ENCODE peak calls at places on chromosomes 3 and 15, in nine cellular contexts. P is neural progenitor cell, Z is GM23248, H is HCT116, W is OCI-LY7, F is hepatocyte, D is GM23338, N is PC-3, L is MM.1S. R is an unnamed sample.
A peak's percentile ranks its signal among the peaks of the same experiment; 100 is the strongest.

GRCh38 chr15:39084683-39085530 is 496.0 kb upstream of the THBS1 start:
- DNase-seq in P (no peak), Z (peak; percentile 89), H (no peak), W (no peak), F (no peak), D (no peak), N (no peak), L (no peak), R (peak; percentile 52)

GRCh38 chr15:45884289-45884688 is 249.5 kb downstream of the SQOR start:
- DNase-seq in P (no peak), Z (no peak), H (no peak), W (no peak), F (no peak), D (no peak), N (no peak), L (no peak), R (no peak)

GRCh38 chr3:53766706-53767105 is 79.5 kb downstream of the CHDH start:
- DNase-seq in P (peak; percentile 13), Z (no peak), H (no peak), W (no peak), F (no peak), D (peak; percentile 27), N (no peak), L (no peak), R (no peak)

GRCh38 chr15:67406257-67406861 is 114.6 kb upstream of the C15orf61 start:
- DNase-seq in P (no peak), Z (peak; percentile 13), H (no peak), W (no peak), F (no peak), D (no peak), N (no peak), L (no peak), R (no peak)

GRCh38 chr3:66472313-66473134 is 28.3 kb downstream of the LRIG1 start:
- DNase-seq in P (no peak), Z (peak; percentile 90), H (no peak), W (no peak), F (peak; percentile 48), D (no peak), N (peak; percentile 69), L (no peak), R (no peak)

GRCh38 chr3:175546115-175546514 is 687.0 kb downstream of the NAALADL2 start:
- DNase-seq in P (no peak), Z (no peak), H (no peak), W (no peak), F (no peak), D (no peak), N (no peak), L (no peak), R (no peak)

GRCh38 chr3:172272699-172273098 is 175.6 kb downstream of the GHSR start:
- DNase-seq in P (no peak), Z (peak; percentile 68), H (no peak), W (no peak), F (no peak), D (no peak), N (no peak), L (no peak), R (no peak)

GRCh38 chr3:50155891-50156290 is 767 bp downstream of the SEMA3F start:
- DNase-seq in P (peak; percentile 72), Z (no peak), H (no peak), W (no peak), F (no peak), D (peak; percentile 39), N (no peak), L (no peak), R (no peak)

GRCh38 chr3:150972379-150972985 is at the start of gene CLRN1:
- DNase-seq in P (no peak), Z (no peak), H (no peak), W (no peak), F (peak; percentile 11), D (peak; percentile 44), N (no peak), L (no peak), R (no peak)

GRCh38 chr3:78791745-78792144 is 976.1 kb downstream of the ROBO1 start:
- DNase-seq in P (no peak), Z (no peak), H (no peak), W (no peak), F (no peak), D (no peak), N (no peak), L (no peak), R (peak; percentile 10)

GRCh38 chr3:34258271-34259015 is 460.0 kb downstream of the PDCD6IP start:
- DNase-seq in P (no peak), Z (no peak), H (no peak), W (no peak), F (no peak), D (peak; percentile 22), N (no peak), L (no peak), R (no peak)

GRCh38 chr15:99424978-99425665 is 140.7 kb upstream of the MEF2A start:
- DNase-seq in P (no peak), Z (peak; percentile 82), H (no peak), W (no peak), F (peak; percentile 65), D (no peak), N (peak; percentile 89), L (no peak), R (peak; percentile 64)

GRCh38 chr3:63814300-63814699 is 4.8 kb upstream of the C3orf49 start:
- DNase-seq in P (peak; percentile 43), Z (peak; percentile 4), H (no peak), W (no peak), F (peak; percentile 10), D (peak; percentile 55), N (no peak), L (no peak), R (no peak)

GRCh38 chr15:40445411-40446055 is 4.8 kb downstream of the BAHD1 start:
- DNase-seq in P (no peak), Z (peak; percentile 75), H (no peak), W (no peak), F (peak; percentile 64), D (peak; percentile 42), N (peak; percentile 51), L (no peak), R (no peak)

GRCh38 chr3:189907803-189908202 is 212.9 kb downstream of the P3H2 start:
- DNase-seq in P (no peak), Z (no peak), H (no peak), W (no peak), F (no peak), D (no peak), N (peak; percentile 12), L (no peak), R (no peak)
- TF ChIP-seq EZH2phosphoT487 in P (no peak), Z (no peak), H (no peak), W (no peak), F (no peak), D (no peak), N (no peak), L (no peak), R (no peak)

DNA sequence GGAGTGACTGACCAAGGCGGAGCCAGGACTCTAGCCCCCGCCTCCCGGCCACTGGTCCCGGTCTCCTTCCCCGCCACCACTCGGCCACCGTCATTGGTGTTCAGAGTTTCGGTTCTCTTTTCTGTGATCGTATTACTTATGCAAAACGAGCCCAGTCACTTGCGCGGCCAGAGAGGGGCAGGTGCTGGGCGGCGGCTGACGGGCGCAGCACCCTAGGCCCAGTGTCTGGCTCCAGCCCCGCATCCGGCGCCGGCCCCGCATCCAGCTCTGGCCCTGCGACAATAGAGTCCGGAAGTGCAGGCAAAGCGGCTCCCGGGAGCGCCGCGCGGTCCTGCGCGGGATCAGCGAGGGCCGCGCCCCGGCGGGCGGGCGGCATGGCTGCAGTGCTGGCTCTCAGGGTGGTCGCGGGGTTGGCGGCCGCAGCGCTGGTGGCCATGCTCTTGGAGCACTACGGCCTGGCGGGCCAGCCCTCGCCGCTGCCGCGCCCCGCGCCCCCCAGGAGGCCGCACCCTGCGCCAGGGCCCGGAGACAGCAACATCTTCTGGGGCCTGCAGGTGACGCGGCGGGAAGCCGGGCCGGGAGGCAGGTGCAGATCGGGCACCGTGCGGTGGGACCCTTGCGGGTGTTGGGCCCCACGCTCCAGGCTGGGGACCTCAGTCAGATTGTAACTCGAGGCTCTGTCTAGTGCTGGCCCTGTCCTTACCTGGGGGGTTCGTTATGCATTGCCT is at the start of gene TMEM62:
- DNase-seq in P (peak; percentile 77), Z (peak; percentile 72), H (peak; percentile 76), W (peak; percentile 93), F (peak; percentile 82), D (peak; percentile 82), N (peak; percentile 86), L (peak; percentile 95), R (peak; percentile 90)
- TF ChIP-seq EZH2phosphoT487 in P (peak; percentile 34), Z (no peak), H (no peak), W (no peak), F (no peak), D (no peak), N (no peak), L (no peak), R (no peak)

GRCh38 chr15:83424101-83424500 is 23.0 kb upstream of the SH3GL3 start:
- DNase-seq in P (no peak), Z (no peak), H (no peak), W (no peak), F (no peak), D (no peak), N (no peak), L (no peak), R (no peak)
- TF ChIP-seq EZH2phosphoT487 in P (no peak), Z (no peak), H (no peak), W (no peak), F (no peak), D (no peak), N (no peak), L (no peak), R (no peak)

DNA sequence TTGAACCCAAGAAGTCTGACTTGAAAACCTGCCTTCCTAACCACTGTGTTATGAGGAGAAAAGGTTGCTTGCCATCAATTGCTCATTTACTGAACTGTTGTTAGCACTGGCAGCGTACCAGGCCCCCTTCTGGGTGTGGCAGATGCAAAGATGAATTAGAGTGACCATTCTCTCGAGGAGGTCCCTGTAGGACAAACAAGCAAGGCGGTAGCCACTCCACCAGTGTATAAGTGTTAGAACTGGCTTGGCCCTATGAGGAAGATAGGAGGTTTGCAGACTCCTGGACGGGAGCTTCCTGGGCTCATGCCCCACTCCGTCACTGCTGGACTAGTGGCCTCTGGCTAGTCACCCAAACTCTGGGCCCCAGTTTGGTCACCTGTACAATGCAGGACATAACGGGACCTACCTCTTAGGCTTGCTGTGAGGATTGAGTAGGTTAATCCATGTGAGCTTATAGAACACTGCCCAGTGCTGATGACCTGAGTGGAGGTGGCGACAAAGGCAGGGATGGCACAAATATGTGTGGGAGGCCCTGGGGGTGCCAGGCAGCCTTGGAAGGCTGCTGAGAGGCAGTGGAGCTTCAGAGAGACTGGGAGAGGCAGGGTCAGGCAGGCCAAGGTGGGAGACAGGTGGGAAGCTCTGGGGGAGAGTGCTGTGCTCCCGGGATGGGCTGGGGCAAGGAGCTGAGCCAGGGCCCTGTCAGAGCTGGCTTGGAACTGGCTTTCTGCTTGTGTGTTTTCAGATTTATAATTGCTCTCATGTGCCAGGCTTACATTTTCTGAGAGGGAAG is 145.9 kb downstream of the DNAJB8 start:
- DNase-seq in P (no peak), Z (no peak), H (no peak), W (no peak), F (no peak), D (no peak), N (no peak), L (no peak), R (no peak)
- TF ChIP-seq EZH2phosphoT487 in P (no peak), Z (no peak), H (no peak), W (no peak), F (no peak), D (no peak), N (no peak), L (no peak), R (no peak)